ENCODE peak calls at places on chromosomes 5 and 9, in four cellular contexts. O is H9, C is IMR-90, Y is H1. U is an unnamed sample.

GRCh38 chr5:54449923-54450322 is 5.6 kb upstream of the HSPB3 start:
- DNase-seq in O (no peak), Y (no peak), C (no peak), U (no peak)

GRCh38 chr5:39608024-39608423 is 183.2 kb upstream of the DAB2 start:
- DNase-seq in O (no peak), Y (no peak), C (no peak), U (no peak)

GRCh38 chr5:132387649-132388117 is 18.2 kb downstream of the SLC22A5 start:
- DNase-seq in Y (no peak), O (no peak), C (peak; percentile 99), U (peak; percentile 77)

GRCh38 chr5:158020555-158021418 is 161.8 kb upstream of the CLINT1 start:
- DNase-seq in C (no peak), Y (no peak), O (no peak), U (peak; percentile 14)

GRCh38 chr9:91162784-91163440 is 198.8 kb downstream of the AUH start:
- DNase-seq in O (no peak), C (no peak), Y (no peak), U (peak; percentile 43)

GRCh38 chr5:45695680-45696093 is 493 bp downstream of the HCN1 start:
- DNase-seq in Y (peak; percentile 69), C (no peak), O (no peak), U (peak; percentile 38)

GRCh38 chr5:170546257-170546656 is 42.4 kb downstream of the KCNIP1 start:
- DNase-seq in C (no peak), Y (no peak), O (no peak), U (no peak)

GRCh38 chr5:170377027-170377426 is 12.1 kb downstream of the KCNMB1 start:
- DNase-seq in C (no peak), Y (no peak), O (no peak), U (no peak)

GRCh38 chr5:1141827-1142226 is 30.0 kb upstream of the SLC12A7 start:
- DNase-seq in C (no peak), Y (no peak), O (no peak), U (no peak)

GRCh38 chr5:1142886-1143669 is 31.2 kb upstream of the SLC12A7 start:
- DNase-seq in Y (no peak), O (no peak), C (no peak), U (no peak)

GRCh38 chr5:1143670-1143951 is 31.7 kb upstream of the SLC12A7 start:
- DNase-seq in O (no peak), Y (no peak), C (no peak), U (no peak)

GRCh38 chr5:1144089-1144488 is 32.2 kb upstream of the SLC12A7 start:
- DNase-seq in Y (no peak), O (no peak), C (no peak), U (no peak)

GRCh38 chr5:1144638-1145396 is 33.0 kb upstream of the SLC12A7 start:
- DNase-seq in C (no peak), O (no peak), Y (no peak), U (no peak)
- H3K56ac ChIP-seq in C (no peak overlapping the region), O (no peak overlapping the region), Y (no peak overlapping the region), U (peak overlapping the region; percentile 56)

GRCh38 chr9:135282808-135283207 is 195.3 kb downstream of the OLFM1 start:
- DNase-seq in Y (no peak), O (no peak), C (no peak), U (no peak)

GRCh38 chr9:135282001-135282731 is 194.7 kb downstream of the OLFM1 start:
- DNase-seq in C (no peak), Y (no peak), O (no peak), U (no peak)

GRCh38 chr9:135281151-135281550 is 193.7 kb downstream of the OLFM1 start:
- DNase-seq in C (no peak), O (peak; percentile 65), Y (peak; percentile 69), U (peak; percentile 22)

GRCh38 chr9:135280666-135281065 is 193.2 kb downstream of the OLFM1 start:
- DNase-seq in C (no peak), O (no peak), Y (no peak), U (no peak)

DNA sequence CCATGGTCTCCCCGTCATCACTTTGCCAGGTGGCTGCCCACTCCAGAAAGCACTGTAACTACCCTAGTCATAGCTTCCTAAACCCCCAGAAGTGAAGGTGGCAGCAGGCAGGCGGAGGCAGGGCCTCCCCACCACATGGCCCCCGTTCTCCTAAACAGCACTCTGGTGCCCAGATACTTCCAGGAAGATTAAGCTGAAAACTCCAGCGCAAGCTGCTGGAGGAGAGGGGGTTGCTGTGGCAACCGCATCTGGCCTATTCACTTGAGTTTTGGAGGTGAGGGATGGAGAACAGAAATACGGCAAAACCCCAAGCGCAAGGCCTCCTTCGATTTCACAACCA is 194.2 kb downstream of the OLFM1 start:
- DNase-seq in O (no peak), C (no peak), Y (no peak), U (no peak)
- H3K56ac ChIP-seq in O (no peak overlapping the region), C (no peak overlapping the region), Y (no peak overlapping the region), U (no peak overlapping the region)

GRCh38 chr5:1901081-1901480 is 18.4 kb upstream of the IRX4 start:
- DNase-seq in C (no peak), O (no peak), Y (no peak), U (no peak)
- H3K56ac ChIP-seq in C (no peak overlapping the region), O (no peak overlapping the region), Y (no peak overlapping the region), U (no peak overlapping the region)

GRCh38 chr9:14769235-14769580 is 46.7 kb upstream of the CER1 start:
- DNase-seq in C (peak; percentile 5), Y (no peak), O (no peak), U (peak; percentile 79)

GRCh38 chr9:14770592-14770991 is 48.1 kb upstream of the CER1 start:
- DNase-seq in Y (no peak), O (no peak), C (no peak), U (no peak)

GRCh38 chr9:14768561-14769234 is 46.2 kb upstream of the CER1 start:
- DNase-seq in Y (no peak), O (no peak), C (peak; percentile 51), U (peak; percentile 75)

GRCh38 chr9:14766299-14766698 is 43.8 kb upstream of the CER1 start:
- DNase-seq in Y (no peak), C (peak; percentile 3), O (no peak), U (no peak)
- H3K56ac ChIP-seq in Y (no peak overlapping the region), C (no peak overlapping the region), O (no peak overlapping the region), U (peak overlapping the region; percentile 27)

DNA sequence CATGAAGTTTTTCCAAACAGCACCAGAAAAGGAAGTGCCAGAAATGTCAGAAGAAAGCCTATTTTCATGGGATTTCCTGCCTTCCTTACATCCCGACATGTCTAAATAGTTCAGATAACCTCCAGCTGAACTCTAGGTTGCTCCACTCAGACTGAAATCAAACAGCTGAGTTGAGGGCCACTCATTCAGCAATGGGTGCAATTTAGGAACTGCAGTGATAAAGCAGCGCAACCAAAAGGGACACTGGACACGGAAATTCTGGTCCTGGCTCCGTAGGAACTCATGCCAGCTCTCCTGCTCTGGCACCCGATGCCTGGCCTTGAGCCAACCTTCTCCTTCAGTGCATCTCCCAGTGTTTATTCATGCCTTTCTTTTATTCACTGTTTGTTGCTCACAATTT is 127.1 kb downstream of the PDE4D start:
- DNase-seq in Y (no peak), O (no peak), C (no peak), U (no peak)
- H3K56ac ChIP-seq in Y (no peak overlapping the region), O (no peak overlapping the region), C (no peak overlapping the region), U (no peak overlapping the region)

GRCh38 chr5:143074414-143074996 is 304.3 kb downstream of the ARHGAP26 start:
- DNase-seq in O (no peak), C (peak; percentile 73), Y (no peak), U (no peak)

GRCh38 chr5:143066556-143067281 is 296.5 kb downstream of the ARHGAP26 start:
- DNase-seq in C (no peak), Y (no peak), O (no peak), U (no peak)

GRCh38 chr5:143068712-143069111 is 298.5 kb downstream of the ARHGAP26 start:
- DNase-seq in C (no peak), O (no peak), Y (no peak), U (no peak)

GRCh38 chr5:143073761-143074160 is 303.6 kb downstream of the ARHGAP26 start:
- DNase-seq in Y (no peak), O (no peak), C (no peak), U (no peak)

GRCh38 chr5:143071927-143072326 is 301.8 kb downstream of the ARHGAP26 start:
- DNase-seq in O (no peak), C (no peak), Y (no peak), U (no peak)
- H3K56ac ChIP-seq in O (no peak overlapping the region), C (no peak overlapping the region), Y (no peak overlapping the region), U (no peak overlapping the region)

GRCh38 chr5:95763941-95764340 is 32.8 kb downstream of the RHOBTB3 start:
- DNase-seq in C (no peak), O (no peak), Y (no peak), U (no peak)
- H3K56ac ChIP-seq in C (no peak overlapping the region), O (no peak overlapping the region), Y (no peak overlapping the region), U (no peak overlapping the region)

GRCh38 chr9:2788948-2789347 is 54.9 kb downstream of the PUM3 start:
- DNase-seq in O (no peak), Y (no peak), C (no peak), U (no peak)
- H3K56ac ChIP-seq in O (no peak overlapping the region), Y (no peak overlapping the region), C (no peak overlapping the region), U (no peak overlapping the region)

GRCh38 chr5:72199681-72200080 is 92.4 kb downstream of the MAP1B start:
- DNase-seq in C (no peak), O (no peak), Y (no peak), U (no peak)

GRCh38 chr5:72195581-72195980 is 88.3 kb downstream of the MAP1B start:
- DNase-seq in C (no peak), Y (no peak), O (no peak), U (no peak)

GRCh38 chr5:72194846-72195245 is 87.6 kb downstream of the MAP1B start:
- DNase-seq in Y (no peak), O (no peak), C (no peak), U (no peak)

GRCh38 chr5:72202331-72202825 is 95.1 kb downstream of the MAP1B start:
- DNase-seq in Y (no peak), O (no peak), C (no peak), U (no peak)

DNA sequence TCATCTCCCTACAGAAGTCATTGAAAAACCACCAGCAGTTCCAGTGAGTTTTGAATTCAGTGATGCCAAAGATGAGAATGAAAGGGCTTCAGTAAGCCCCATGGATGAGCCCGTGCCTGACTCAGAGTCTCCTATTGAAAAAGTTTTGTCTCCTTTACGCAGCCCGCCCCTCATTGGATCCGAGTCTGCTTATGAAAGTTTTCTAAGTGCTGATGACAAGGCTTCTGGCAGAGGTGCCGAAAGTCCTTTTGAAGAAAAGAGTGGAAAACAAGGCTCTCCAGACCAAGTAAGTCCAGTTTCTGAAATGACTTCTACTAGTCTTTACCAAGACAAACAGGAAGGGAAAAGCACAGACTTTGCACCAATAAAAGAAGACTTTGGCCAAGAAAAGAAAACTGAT is 90.1 kb downstream of the MAP1B start:
- DNase-seq in Y (no peak), C (no peak), O (no peak), U (no peak)
- H3K56ac ChIP-seq in Y (no peak overlapping the region), C (no peak overlapping the region), O (no peak overlapping the region), U (no peak overlapping the region)

U was measured in mesendoderm.